ENCODE peak calls at places on chromosomes 16 and 17, in seven cellular contexts. H, P, S, V, K, C and N are unnamed samples.
A peak's percentile ranks its signal among the peaks of the same experiment; 100 is the strongest.

GRCh38 chr16:5234295-5235050 is 136.9 kb upstream of the EEF2KMT start:
- DNase-seq in H (no peak), K (no peak), P (no peak), C (no peak), S (no peak), V (no peak), N (no peak)

GRCh38 chr16:89112377-89113151 is 18.9 kb downstream of the ACSF3 start:
- DNase-seq in K (no peak), S (no peak), H (peak; percentile 9), P (no peak), V (no peak), C (no peak), N (no peak)

GRCh38 chr17:18859256-18859655 is 1.3 kb downstream of the PRPSAP2 start:
- DNase-seq in K (no peak), C (no peak), P (no peak), V (no peak), H (no peak), S (no peak), N (no peak)

GRCh38 chr16:57993897-57994296 is 6.6 kb downstream of the ZNF319 start:
- DNase-seq in S (no peak), H (no peak), K (no peak), P (no peak), V (no peak), C (no peak), N (no peak)

GRCh38 chr17:15092762-15093161 is 172.4 kb downstream of the PMP22 start:
- DNase-seq in V (no peak), C (no peak), S (no peak), P (no peak), K (no peak), H (no peak), N (no peak)

GRCh38 chr17:76014100-76014924 is 12.8 kb downstream of the EVPL start:
- DNase-seq in C (peak; percentile 90), S (peak; percentile 73), K (peak; percentile 88), V (peak; percentile 60), P (peak; percentile 51), H (peak; percentile 81), N (peak; percentile 64)

GRCh38 chr16:12082207-12082606 is 105.7 kb downstream of the SNX29 start:
- DNase-seq in P (no peak), S (no peak), H (peak; percentile 8), C (peak; percentile 39), K (no peak), V (no peak), N (no peak)

GRCh38 chr16:69223882-69224281 is 36.9 kb downstream of the SNTB2 start:
- DNase-seq in C (no peak), H (no peak), K (no peak), P (no peak), S (no peak), V (no peak), N (no peak)

GRCh38 chr16:56372013-56372634 is 53.2 kb downstream of the AMFR start:
- DNase-seq in P (no peak), H (no peak), V (no peak), K (no peak), C (no peak), S (no peak), N (no peak)

GRCh38 chr16:66199189-66199588 is 167.3 kb upstream of the CDH5 start:
- DNase-seq in S (no peak), P (no peak), C (no peak), V (no peak), H (no peak), K (no peak), N (no peak)

GRCh38 chr17:71176928-71177443 is 943.8 kb upstream of the SOX9 start:
- DNase-seq in V (no peak), C (no peak), K (peak; percentile 50), P (no peak), H (no peak), S (no peak), N (no peak)

GRCh38 chr17:49610883-49611584 is 35.4 kb downstream of the NXPH3 start:
- DNase-seq in P (no peak), K (no peak), V (no peak), S (no peak), H (no peak), C (no peak), N (no peak)

GRCh38 chr16:23570992-23571632 is 13.6 kb downstream of the UBFD1 start:
- DNase-seq in H (no peak), V (no peak), S (no peak), C (no peak), P (no peak), K (no peak), N (no peak)

GRCh38 chr16:85541181-85541580 is 71.9 kb upstream of the GSE1 start:
- DNase-seq in H (no peak), C (no peak), V (no peak), P (no peak), K (no peak), S (no peak), N (no peak)

GRCh38 chr16:87681990-87682570 is 79.8 kb downstream of the JPH3 start:
- DNase-seq in V (no peak), C (no peak), S (no peak), H (no peak), K (no peak), P (no peak), N (no peak)

GRCh38 chr17:31067699-31068184 is 27.0 kb upstream of the NF1 start:
- DNase-seq in C (no peak), H (no peak), S (no peak), V (no peak), K (no peak), P (no peak), N (no peak)

GRCh38 chr16:85978291-85978775 is 79.4 kb downstream of the IRF8 start:
- DNase-seq in H (no peak), V (no peak), S (peak; percentile 27), K (no peak), C (no peak), P (no peak), N (no peak)

DNA sequence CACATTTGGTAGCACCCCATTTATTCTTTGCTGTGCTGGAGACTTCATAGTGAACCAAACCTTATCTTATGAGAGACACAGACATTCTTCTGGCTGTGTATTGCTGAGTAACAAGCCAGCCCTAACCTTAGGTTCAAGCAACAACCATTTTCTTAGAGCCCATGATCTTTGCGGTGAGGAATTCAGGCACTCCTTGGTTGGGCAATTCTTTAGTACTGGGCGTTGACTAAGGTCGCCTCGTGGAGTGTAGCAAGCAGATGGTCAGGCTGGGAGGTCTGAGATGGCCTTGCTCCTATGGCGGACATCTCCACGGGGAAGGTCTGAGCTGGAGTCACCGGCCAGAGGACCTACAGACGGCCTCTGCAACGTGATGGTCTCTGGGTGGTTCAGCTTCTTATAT is 43.1 kb downstream of the ARSG start:
- DNase-seq in P (no peak), H (no peak), K (no peak), S (no peak), C (no peak), V (no peak), N (no peak)
- H3K9me3 ChIP-seq in P (no peaks in the 10 kb centered on the region), H (peaks cover 21% of the 10 kb centered on the region), K (peaks cover 4% of the 10 kb centered on the region), S (peaks cover 8% of the 10 kb centered on the region), C (no peaks in the 10 kb centered on the region), V (no peaks in the 10 kb centered on the region), N (no peaks in the 10 kb centered on the region)

GRCh38 chr16:70679653-70680494 is 6.0 kb downstream of the MTSS2 start:
- DNase-seq in V (no peak), H (peak; percentile 45), P (no peak), C (no peak), K (peak; percentile 84), S (peak; percentile 47), N (no peak)

GRCh38 chr16:70678121-70678897 is 7.5 kb downstream of the MTSS2 start:
- DNase-seq in K (no peak), C (no peak), P (no peak), V (no peak), H (peak; percentile 27), S (peak; percentile 20), N (no peak)

GRCh38 chr16:70680495-70681381 is 5.1 kb downstream of the MTSS2 start:
- DNase-seq in S (peak; percentile 28), P (no peak), H (peak; percentile 26), C (no peak), V (no peak), K (no peak), N (no peak)

GRCh38 chr16:70677499-70678120 is 8.2 kb downstream of the MTSS2 start:
- DNase-seq in S (peak; percentile 15), K (no peak), C (no peak), H (peak; percentile 18), P (no peak), V (no peak), N (no peak)

GRCh38 chr16:70678898-70679652 is 6.8 kb downstream of the MTSS2 start:
- DNase-seq in S (peak; percentile 16), V (no peak), K (no peak), C (no peak), P (no peak), H (peak; percentile 16), N (no peak)
- H3K9me3 ChIP-seq in S (no peaks in the 10 kb centered on the region), V (no peaks in the 10 kb centered on the region), K (no peaks in the 10 kb centered on the region), C (no peaks in the 10 kb centered on the region), P (no peaks in the 10 kb centered on the region), H (no peaks in the 10 kb centered on the region), N (no peaks in the 10 kb centered on the region)

GRCh38 chr16:64773184-64773583 is 348.7 kb downstream of the CDH11 start:
- DNase-seq in H (no peak), P (no peak), V (no peak), S (no peak), K (no peak), C (no peak), N (no peak)

GRCh38 chr16:64773638-64774037 is 348.2 kb downstream of the CDH11 start:
- DNase-seq in H (no peak), C (no peak), K (no peak), S (no peak), V (no peak), P (no peak), N (no peak)

DNA sequence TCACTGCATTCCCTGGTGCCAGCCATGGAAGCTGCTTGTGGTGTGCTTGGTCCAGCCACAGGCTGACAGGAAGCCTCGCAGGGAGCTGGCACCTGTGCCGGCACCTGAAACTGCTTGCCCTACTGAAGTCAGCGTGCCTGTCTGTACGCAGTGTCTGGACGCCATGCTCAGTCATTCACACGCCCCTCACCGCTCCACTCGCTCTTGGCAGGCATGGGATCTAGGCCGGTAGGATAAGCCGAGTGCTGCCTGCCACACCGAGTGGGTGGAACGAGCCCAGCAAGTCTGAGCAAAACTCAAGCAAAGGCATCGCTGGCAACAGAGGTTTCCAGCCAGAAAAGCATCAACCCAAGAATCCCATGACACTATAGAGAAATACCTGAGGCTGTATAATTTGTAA is 350.6 kb downstream of the CDH11 start:
- DNase-seq in S (no peak), H (no peak), V (no peak), K (no peak), C (no peak), P (no peak), N (no peak)
- H3K9me3 ChIP-seq in S (no peaks in the 10 kb centered on the region), H (no peaks in the 10 kb centered on the region), V (no peaks in the 10 kb centered on the region), K (no peaks in the 10 kb centered on the region), C (no peaks in the 10 kb centered on the region), P (no peaks in the 10 kb centered on the region), N (no peaks in the 10 kb centered on the region)

DNA sequence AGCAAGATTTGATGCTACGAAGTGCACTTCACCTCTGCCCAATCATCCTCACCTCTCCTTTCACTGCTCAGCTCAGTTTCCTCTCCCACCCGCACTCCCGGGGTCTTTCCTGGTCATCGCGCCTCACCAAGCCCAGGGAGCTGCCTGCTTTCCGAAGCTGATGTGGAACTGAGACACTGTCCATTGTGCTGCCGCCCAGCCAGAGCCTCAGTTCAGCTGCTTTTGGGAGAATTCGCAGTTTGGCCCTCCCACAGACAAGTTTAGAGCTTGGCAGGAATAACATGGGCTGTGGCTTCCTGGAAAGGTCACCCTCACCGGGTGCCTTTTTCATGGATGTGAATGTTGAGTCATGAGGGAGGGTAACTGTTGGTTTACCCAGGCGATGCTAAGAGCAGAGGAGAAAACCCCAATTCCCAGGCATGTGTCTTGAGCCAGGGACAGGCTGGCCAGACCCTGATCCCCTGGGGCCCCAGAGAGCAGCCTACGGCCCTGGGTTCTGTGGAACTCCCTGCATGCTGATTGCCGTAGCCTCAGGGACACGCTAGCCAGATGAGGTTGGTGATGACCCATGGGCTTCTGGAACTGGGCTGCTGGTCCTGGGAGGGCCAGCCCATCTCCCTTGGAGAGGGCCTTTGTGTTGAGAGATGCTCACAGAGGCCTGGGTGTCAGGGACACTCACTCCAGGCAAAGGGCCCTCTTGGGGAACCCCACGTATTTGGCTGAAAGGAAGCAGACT is 1687.5 kb downstream of the TP53TG3F start:
- DNase-seq in K (no peak), V (no peak), H (no peak), C (no peak), P (no peak), S (no peak), N (no peak)
- H3K9me3 ChIP-seq in K (peaks cover 8% of the 10 kb centered on the region), V (no peaks in the 10 kb centered on the region), H (peaks cover 92% of the 10 kb centered on the region), C (no peaks in the 10 kb centered on the region), P (peaks cover 5% of the 10 kb centered on the region), S (no peaks in the 10 kb centered on the region), N (no peaks in the 10 kb centered on the region)